ENCODE peak calls at places on chromosomes 11 and 22, in nine cellular contexts. D is NCI-H2081; X is heart right ventricle; K is stimulated activated CD4-positive, alpha-beta T cell treated with anti-CD3 and anti-CD28 coated beads, Interleukin-4, amount 100 ng/mL, for 48 hours; A is amniotic stem cell; B is GM04503; M is brain pericyte; H is ELR; I is DMS153. U is an unnamed sample.

GRCh38 chr22:39999144-39999757 is 4.5 kb downstream of the FAM83F start:
- DNase-seq in D (no peak), X (no peak), K (no peak), A (no peak), B (no peak), M (no peak), H (peak), I (peak), U (no peak)

GRCh38 chr11:88338223-88338661 is 706 bp upstream of the CTSC start:
- DNase-seq in D (no peak), X (peak), K (peak), A (no peak), B (no peak), M (no peak), H (peak), I (no peak), U (peak)

GRCh38 chr11:66934971-66935779 is 23.0 kb downstream of the PC start:
- DNase-seq in D (no peak), X (no peak), K (no peak), A (no peak), B (peak), M (no peak), H (no peak), I (no peak), U (no peak)

GRCh38 chr11:132962026-132962425 is 570.3 kb downstream of the OPCML start:
- DNase-seq in D (no peak), X (no peak), K (no peak), A (peak), B (peak), M (no peak), H (peak), I (no peak), U (no peak)

GRCh38 chr11:86492370-86493030 is 117.8 kb downstream of the CCDC81 start:
- DNase-seq in D (no peak), X (peak), K (no peak), A (no peak), B (no peak), M (no peak), H (no peak), I (no peak), U (peak)

GRCh38 chr11:70695086-70695960 is 297.0 kb downstream of the CTTN start:
- DNase-seq in D (no peak), X (no peak), K (no peak), A (no peak), B (no peak), M (no peak), H (no peak), I (no peak), U (no peak)

GRCh38 chr11:84310261-84310660 is 1024.1 kb upstream of the CCDC90B start:
- DNase-seq in D (no peak), X (no peak), K (no peak), A (no peak), B (no peak), M (no peak), H (no peak), I (no peak), U (no peak)

GRCh38 chr22:30214703-30215405 is 31.7 kb downstream of the LIF start:
- DNase-seq in D (no peak), X (no peak), K (no peak), A (no peak), B (no peak), M (no peak), H (peak), I (peak), U (no peak)

GRCh38 chr11:62984451-62984991 is at the start of gene SLC22A6:
- DNase-seq in D (no peak), X (no peak), K (no peak), A (no peak), B (no peak), M (no peak), H (no peak), I (no peak), U (no peak)

GRCh38 chr22:39205344-39206021 is 39.3 kb downstream of the PDGFB start:
- DNase-seq in D (no peak), X (no peak), K (no peak), A (no peak), B (no peak), M (no peak), H (peak), I (no peak), U (no peak)

GRCh38 chr11:2109541-2110019 is 29.6 kb downstream of the IGF2 start:
- DNase-seq in D (no peak), X (peak), K (no peak), A (no peak), B (no peak), M (no peak), H (no peak), I (no peak), U (no peak)

GRCh38 chr22:32204856-32205722 is at the start of gene RFPL2:
- DNase-seq in D (no peak), X (no peak), K (peak), A (no peak), B (no peak), M (no peak), H (peak), I (peak), U (peak)

GRCh38 chr11:60872952-60873524 is 5.7 kb downstream of the ZP1 start:
- DNase-seq in D (no peak), X (no peak), K (no peak), A (no peak), B (peak), M (peak), H (peak), I (peak), U (no peak)

GRCh38 chr11:109033627-109034340 is 368.9 kb downstream of the DDX10 start:
- DNase-seq in D (no peak), X (no peak), K (no peak), A (peak), B (peak), M (no peak), H (peak), I (no peak), U (no peak)

GRCh38 chr11:36431429-36432092 is 78.5 kb downstream of the TRAF6 start:
- DNase-seq in D (no peak), X (peak), K (no peak), A (peak), B (peak), M (peak), H (peak), I (no peak), U (peak)

GRCh38 chr11:111465400-111465799 is 46.8 kb downstream of the BTG4 start:
- DNase-seq in D (no peak), X (no peak), K (no peak), A (peak), B (no peak), M (no peak), H (peak), I (no peak), U (no peak)

GRCh38 chr11:8102296-8102915 is 21.4 kb downstream of the TUB start:
- DNase-seq in D (no peak), X (no peak), K (no peak), A (no peak), B (no peak), M (no peak), H (no peak), I (no peak), U (no peak)

GRCh38 chr11:71499546-71499945 is 27.5 kb upstream of the KRTAP5-7 start:
- DNase-seq in D (no peak), X (no peak), K (no peak), A (no peak), B (no peak), M (no peak), H (no peak), I (no peak), U (no peak)

GRCh38 chr11:8329961-8330361 is 66.3 kb upstream of the LMO1 start:
- DNase-seq in D (no peak), X (no peak), K (no peak), A (no peak), B (no peak), M (no peak), H (no peak), I (no peak), U (no peak)

GRCh38 chr11:59247535-59248227 is 35.0 kb upstream of the MPEG1 start:
- DNase-seq in D (no peak), X (peak), K (no peak), A (no peak), B (no peak), M (no peak), H (peak), I (no peak), U (peak)

GRCh38 chr11:2265396-2265795 is 5.0 kb downstream of the ASCL2 start:
- DNase-seq in D (no peak), X (no peak), K (no peak), A (no peak), B (no peak), M (no peak), H (no peak), I (no peak), U (no peak)

GRCh38 chr22:19038728-19039447 is 83.3 kb downstream of the DGCR2 start:
- DNase-seq in D (no peak), X (no peak), K (no peak), A (no peak), B (no peak), M (no peak), H (no peak), I (no peak), U (no peak)

GRCh38 chr22:47221840-47222615 is 459.6 kb downstream of the TBC1D22A start:
- DNase-seq in D (no peak), X (no peak), K (no peak), A (no peak), B (no peak), M (no peak), H (no peak), I (no peak), U (no peak)

GRCh38 chr11:128716661-128717210 is 22.9 kb downstream of the FLI1 start:
- DNase-seq in D (no peak), X (no peak), K (peak), A (no peak), B (no peak), M (no peak), H (no peak), I (no peak), U (no peak)

GRCh38 chr22:39570226-39570625 is 327 bp upstream of the CACNA1I start:
- DNase-seq in D (no peak), X (no peak), K (no peak), A (no peak), B (no peak), M (no peak), H (no peak), I (no peak), U (no peak)

GRCh38 chr22:17862646-17863181 is 88.4 kb upstream of the BID start:
- DNase-seq in D (no peak), X (no peak), K (no peak), A (no peak), B (no peak), M (no peak), H (peak), I (no peak), U (no peak)

U was measured in left cardiac atrium.